ENCODE peak calls at places on chromosomes 16 and 17, in seven cellular contexts. K is neural progenitor cell, T is HCT116, W is GM23338, L is GM23248, R is MM.1S, O is hepatocyte. H is an unnamed sample.

GRCh38 chr16:57960310-57960709 is 10.6 kb downstream of the CNGB1 start:
- DNase-seq in W (no peak), R (no peak), K (no peak), T (no peak), O (no peak), L (no peak), H (no peak)

GRCh38 chr17:58327363-58328194 is 1.0 kb downstream of the TSPOAP1 start:
- DNase-seq in K (no peak), T (no peak), R (no peak), L (no peak), W (no peak), O (no peak), H (no peak)

GRCh38 chr17:49003557-49004511 is 6.6 kb downstream of the IGF2BP1 start:
- DNase-seq in T (no peak), K (peak; percentile 79), L (peak; percentile 39), O (peak; percentile 69), R (no peak), W (peak; percentile 75), H (no peak)

GRCh38 chr17:5467416-5467815 is 1.4 kb downstream of the DHX33 start:
- DNase-seq in W (no peak), K (peak; percentile 11), T (no peak), R (no peak), L (peak; percentile 23), O (no peak), H (no peak)

GRCh38 chr16:65429504-65430149 is 307.8 kb upstream of the CDH11 start:
- DNase-seq in W (peak; percentile 31), R (no peak), K (no peak), O (no peak), L (no peak), T (no peak), H (no peak)

GRCh38 chr17:57678393-57678792 is 66.7 kb downstream of the CCDC182 start:
- DNase-seq in W (no peak), R (no peak), T (no peak), L (no peak), O (no peak), K (no peak), H (no peak)

GRCh38 chr16:78094998-78095397 is 4.5 kb upstream of the WWOX start:
- DNase-seq in W (no peak), T (no peak), L (no peak), O (no peak), R (no peak), K (no peak), H (no peak)

GRCh38 chr17:44794699-44795413 is 35.2 kb downstream of the GJC1 start:
- DNase-seq in K (no peak), T (peak; percentile 73), O (no peak), R (no peak), W (no peak), L (peak; percentile 96), H (peak; percentile 94)

GRCh38 chr17:68539536-68540469 is 27.6 kb downstream of the PRKAR1A start:
- DNase-seq in W (peak; percentile 41), T (no peak), O (peak; percentile 23), R (peak; percentile 25), K (peak; percentile 24), L (peak; percentile 34), H (peak; percentile 19)

GRCh38 chr16:2787961-2788360 is 601 bp upstream of the PRSS33 start:
- DNase-seq in L (no peak), O (no peak), R (no peak), T (no peak), K (no peak), W (no peak), H (no peak)

GRCh38 chr16:86962913-86963312 is 354.3 kb downstream of the C16orf95 start:
- DNase-seq in K (no peak), R (no peak), O (no peak), L (no peak), T (no peak), W (no peak), H (no peak)

GRCh38 chr16:10181196-10182162 is 749 bp downstream of the GRIN2A start:
- DNase-seq in L (peak; percentile 68), K (peak; percentile 89), W (peak; percentile 88), T (peak; percentile 21), R (peak; percentile 61), O (peak; percentile 88), H (peak; percentile 59)
- TF ChIP-seq EZH2 in L (peak; percentile 68), K (no peak), W (peak; percentile 10), T (no peak), R (no peak), O (peak; percentile 63), H (no peak)

GRCh38 chr17:67021718-67022450 is 22.5 kb upstream of the CACNG1 start:
- DNase-seq in T (no peak), O (no peak), R (no peak), K (no peak), L (no peak), W (no peak), H (no peak)
- TF ChIP-seq EZH2phosphoT487 in T (no peak), O (no peak), R (no peak), K (no peak), L (no peak), W (no peak), H (no peak)

DNA sequence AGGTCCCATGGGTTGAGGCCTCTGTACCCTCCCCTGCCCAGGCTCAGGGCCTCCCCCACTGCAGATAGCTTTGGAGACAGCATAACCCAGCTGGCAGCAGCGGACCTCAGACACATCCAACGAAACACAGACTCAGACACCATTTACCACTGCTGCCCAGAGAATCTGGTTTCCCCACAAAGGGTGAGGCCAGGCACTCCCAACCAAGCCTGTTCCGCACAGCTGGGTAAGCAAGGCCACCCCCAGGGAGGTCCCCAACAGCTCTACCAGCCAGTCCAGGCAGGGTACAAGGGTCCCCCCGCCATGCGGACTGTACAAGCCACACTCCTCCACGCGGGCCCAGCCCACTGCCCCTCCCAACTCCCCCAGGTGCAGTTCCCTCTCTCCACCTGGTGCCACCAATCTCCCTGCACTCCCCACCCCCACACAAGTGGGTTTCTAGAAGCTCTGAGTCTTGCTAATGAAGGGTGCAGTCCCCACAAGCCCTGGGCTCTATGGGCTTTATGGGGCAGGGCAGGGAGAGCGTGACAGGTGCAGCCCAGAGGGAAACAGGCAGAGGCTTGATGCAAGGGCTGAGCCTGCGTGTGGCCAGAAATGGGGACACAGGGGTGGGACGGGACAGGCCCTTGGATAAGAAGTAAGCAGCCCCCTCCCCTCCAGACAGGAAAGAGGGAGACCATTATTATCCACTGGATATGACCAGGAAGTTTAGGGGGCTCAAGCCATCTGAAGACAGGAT is 8.8 kb downstream of the RHBDF2 start:
- DNase-seq in W (no peak), K (no peak), L (no peak), R (no peak), O (no peak), T (no peak), H (no peak)
- H3K4me1 ChIP-seq in W (peaks cover 10% of the 10 kb centered on the region), K (peaks cover 14% of the 10 kb centered on the region), L (peaks cover 8% of the 10 kb centered on the region), R (peaks cover 43% of the 10 kb centered on the region), O (peaks cover 21% of the 10 kb centered on the region), T (peaks cover 41% of the 10 kb centered on the region), H (peaks cover 12% of the 10 kb centered on the region)

GRCh38 chr17:8019161-8019560 is 16.7 kb downstream of the GUCY2D start:
- DNase-seq in R (no peak), O (no peak), T (no peak), K (peak; percentile 63), W (no peak), L (no peak), H (no peak)
- TF ChIP-seq EZH2 in R (no peak), O (no peak), T (no peak), K (no peak), W (no peak), L (no peak), H (no peak)

GRCh38 chr16:4465977-4466779 is 8.2 kb downstream of the NMRAL1 start:
- DNase-seq in W (no peak), T (no peak), K (no peak), L (no peak), R (no peak), O (no peak), H (no peak)
- TF ChIP-seq EZH2phosphoT487 in W (no peak), T (no peak), K (no peak), L (no peak), R (no peak), O (no peak), H (no peak)

DNA sequence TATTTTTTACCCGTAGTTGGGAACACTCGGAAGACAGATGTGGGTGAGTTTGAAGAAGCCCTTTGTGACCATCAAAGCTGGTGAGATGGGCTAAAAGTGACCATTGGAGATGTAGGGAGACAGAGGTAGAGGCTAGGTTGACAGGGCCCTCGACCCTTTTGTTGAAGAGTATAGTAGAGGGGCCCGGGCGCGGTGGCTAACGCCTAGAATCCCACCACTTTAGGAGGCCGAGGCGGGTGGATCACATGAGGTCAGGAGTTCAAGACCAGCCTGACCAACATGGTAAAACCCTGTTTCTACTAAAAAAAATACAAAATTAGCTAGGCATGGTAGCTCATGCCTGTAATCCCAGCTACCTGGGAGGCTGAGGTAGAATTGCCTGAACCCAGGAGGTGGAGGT is 16.2 kb upstream of the NFATC3 start:
- DNase-seq in W (no peak), O (no peak), T (no peak), K (no peak), R (no peak), L (no peak), H (no peak)
- H3K4me1 ChIP-seq in W (no peaks in the 10 kb centered on the region), O (peaks cover 4% of the 10 kb centered on the region), T (peaks cover 5% of the 10 kb centered on the region), K (no peaks in the 10 kb centered on the region), R (peaks cover under 1% of the 10 kb centered on the region), L (peaks cover 22% of the 10 kb centered on the region), H (peaks cover 8% of the 10 kb centered on the region)

GRCh38 chr16:88908307-88908706 is 41.8 kb upstream of the PABPN1L start:
- DNase-seq in T (no peak), W (no peak), K (no peak), R (no peak), O (no peak), L (no peak), H (no peak)
- TF ChIP-seq EZH2 in T (no peak), W (no peak), K (no peak), R (no peak), O (no peak), L (no peak), H (no peak)

DNA sequence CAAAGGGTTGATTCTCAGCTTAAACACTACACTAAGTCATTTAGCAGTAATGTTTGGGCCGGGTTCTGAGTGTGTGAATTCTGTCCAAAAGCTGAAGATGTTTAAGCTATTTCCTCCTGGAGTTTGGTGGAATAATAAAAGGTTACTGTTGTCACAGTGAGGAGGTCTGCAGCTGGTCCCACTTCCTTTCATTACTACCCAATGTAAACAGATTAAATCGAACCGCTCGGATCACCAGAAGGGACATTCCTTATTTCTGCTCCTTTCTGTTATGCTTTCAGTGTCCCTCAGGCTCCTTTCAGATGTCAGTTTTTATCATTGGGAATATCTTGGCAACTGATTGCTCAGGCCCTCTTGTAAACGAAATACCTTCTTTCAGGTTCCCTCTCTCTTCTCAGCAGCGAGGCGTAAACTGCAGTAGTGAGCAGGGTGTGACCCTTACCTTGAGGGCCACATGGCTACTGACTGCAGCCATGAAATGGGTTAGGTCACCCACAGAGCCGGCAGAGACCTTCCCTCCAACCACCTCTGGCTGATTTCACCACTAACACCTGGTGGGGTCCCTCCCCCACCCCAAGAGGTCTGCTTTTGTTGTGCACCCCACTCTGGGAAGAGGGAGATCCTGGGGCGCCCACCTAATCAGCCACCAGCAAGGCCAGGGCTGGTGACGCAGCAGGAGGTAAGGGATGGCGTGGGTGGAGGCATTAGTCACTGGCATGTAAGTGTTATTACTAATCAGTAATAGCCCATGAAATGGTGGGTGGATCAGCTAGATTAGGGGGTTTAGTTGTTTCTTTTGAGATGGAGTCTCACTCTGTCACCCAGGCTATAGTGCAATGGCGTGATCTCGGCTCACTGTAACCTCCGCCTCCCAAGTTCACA is 117.6 kb downstream of the VPS53 start:
- DNase-seq in R (no peak), L (peak; percentile 95), K (no peak), T (peak; percentile 75), W (no peak), O (no peak), H (peak; percentile 27)
- TF ChIP-seq EZH2phosphoT487 in R (no peak), L (no peak), K (no peak), T (no peak), W (no peak), O (no peak), H (no peak)